ENCODE peak calls at places on chromosomes 4 and X, in seven cellular contexts. N, D, Z, H, C, I and V are unnamed samples.

GRCh38 chr4:95979961-95980876 is 140.3 kb downstream of the PDHA2 start:
- DNase-seq in H (no peak), C (no peak), Z (peak; percentile 56), N (no peak), I (no peak), D (no peak), V (no peak)

GRCh38 chr4:152972821-152973613 is 36.9 kb downstream of the FHDC1 start:
- DNase-seq in N (no peak), H (no peak), Z (no peak), D (no peak), I (no peak), C (no peak), V (no peak)

GRCh38 chrX:434946-435345 is 48.2 kb upstream of the PPP2R3B start:
- DNase-seq in H (no peak), I (no peak), D (no peak), Z (peak; percentile 27), C (no peak), N (no peak), V (no peak)

GRCh38 chrX:72253686-72254085 is 14.9 kb upstream of the ERCC6L start:
- DNase-seq in C (no peak), Z (no peak), H (no peak), N (no peak), I (no peak), D (no peak), V (no peak)

GRCh38 chrX:153595387-153595786 is 3.6 kb downstream of the CCNQ start:
- DNase-seq in D (no peak), H (no peak), N (no peak), Z (peak; percentile 28), C (no peak), I (no peak), V (no peak)

GRCh38 chr4:110633358-110634319 is 10.8 kb upstream of the PITX2 start:
- DNase-seq in I (no peak), N (no peak), C (no peak), D (no peak), H (no peak), Z (no peak), V (no peak)

GRCh38 chr4:105683038-105683437 is 25.5 kb downstream of the INTS12 start:
- DNase-seq in D (no peak), H (peak; percentile 76), N (peak; percentile 95), Z (no peak), C (no peak), I (no peak), V (no peak)

GRCh38 chr4:3767569-3768288 is 1.5 kb downstream of the ADRA2C start:
- DNase-seq in C (peak; percentile 72), H (peak; percentile 15), N (no peak), I (no peak), D (peak; percentile 52), Z (no peak), V (no peak)

GRCh38 chrX:153769158-153769864 is 5.3 kb downstream of the PLXNB3 start:
- DNase-seq in H (peak; percentile 5), Z (peak; percentile 65), N (no peak), I (no peak), D (no peak), C (peak; percentile 12), V (no peak)

GRCh38 chr4:157978680-157979361 is 194.0 kb downstream of the GASK1B start:
- DNase-seq in N (peak; percentile 26), D (peak; percentile 59), C (peak; percentile 56), Z (no peak), I (peak; percentile 23), H (peak; percentile 8), V (peak; percentile 21)

GRCh38 chr4:96145671-96146070 is 305.8 kb downstream of the PDHA2 start:
- DNase-seq in C (no peak), Z (no peak), N (no peak), I (no peak), D (no peak), H (no peak), V (no peak)

GRCh38 chrX:151700581-151700980 is 5.3 kb downstream of the PRRG3 start:
- DNase-seq in C (no peak), I (no peak), Z (no peak), H (no peak), N (no peak), D (no peak), V (no peak)

GRCh38 chrX:151699746-151700145 is 4.5 kb downstream of the PRRG3 start:
- DNase-seq in I (no peak), C (no peak), H (no peak), N (no peak), D (no peak), Z (no peak), V (no peak)

GRCh38 chrX:151701071-151701470 is 5.8 kb downstream of the PRRG3 start:
- DNase-seq in N (no peak), H (no peak), Z (no peak), C (no peak), I (no peak), D (no peak), V (no peak)

GRCh38 chrX:151697537-151697936 is 2.3 kb downstream of the PRRG3 start:
- DNase-seq in D (no peak), H (no peak), N (no peak), I (no peak), C (no peak), Z (peak; percentile 78), V (no peak)

GRCh38 chrX:151698485-151698884 is 3.2 kb downstream of the PRRG3 start:
- DNase-seq in C (no peak), N (no peak), H (no peak), I (no peak), D (no peak), Z (no peak), V (no peak)
- TF ChIP-seq EP300 in C (no peak), N (no peak), H (no peak), I (no peak), D (no peak), Z (no peak), V (no peak)

DNA sequence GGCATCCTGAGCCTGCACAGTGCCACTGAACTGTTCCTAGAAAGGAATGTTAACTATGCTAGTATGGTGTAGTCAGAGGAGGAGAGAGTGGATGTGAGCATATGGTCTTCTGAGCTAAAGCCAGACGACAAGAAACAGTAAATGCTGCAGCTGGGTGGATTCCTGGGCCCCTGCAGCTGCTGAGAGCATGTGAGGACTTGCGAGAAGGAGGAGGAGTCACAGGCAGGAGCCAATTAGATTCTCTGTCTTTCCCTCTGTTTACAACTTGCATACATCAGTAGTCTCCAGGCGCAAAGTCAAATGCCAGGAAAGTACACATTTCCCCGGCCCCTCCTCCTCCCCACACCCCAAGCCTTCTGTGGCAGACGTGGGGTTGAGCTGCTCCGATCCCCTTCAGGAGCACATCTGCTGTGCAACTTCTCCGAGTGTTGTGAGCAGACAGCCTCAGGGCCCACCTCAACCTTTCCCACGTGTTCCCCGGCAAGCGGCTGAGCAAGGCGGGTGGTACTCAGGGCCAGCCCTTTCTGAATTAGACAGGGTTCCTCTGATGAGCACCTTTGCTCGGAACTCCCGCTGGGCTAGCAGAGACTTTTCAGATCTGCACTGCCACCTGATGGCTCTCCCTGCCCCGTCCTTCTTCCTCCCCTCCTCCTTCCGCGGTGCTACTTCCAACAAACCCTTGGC is 108.7 kb upstream of the ATP6AP2 start:
- DNase-seq in Z (peak; percentile 68), N (peak; percentile 38), D (peak; percentile 10), I (no peak), C (peak; percentile 38), H (peak; percentile 37), V (peak; percentile 42)
- TF ChIP-seq CTCF in Z (no peak), N (no peak), D (no peak), I (peak; percentile 44), C (no peak), H (no peak), V (no peak)

GRCh38 chr4:13545394-13545808 is 1.1 kb upstream of the NKX3-2 start:
- DNase-seq in H (no peak), D (no peak), I (no peak), C (no peak), Z (no peak), N (no peak), V (no peak)

GRCh38 chr4:13547563-13548041 is 3.3 kb upstream of the NKX3-2 start:
- DNase-seq in I (no peak), C (peak; percentile 56), N (no peak), Z (peak; percentile 79), D (no peak), H (peak; percentile 25), V (no peak)

GRCh38 chr4:13544556-13545393 is 467 bp upstream of the NKX3-2 start:
- DNase-seq in C (peak; percentile 87), D (peak; percentile 73), N (peak; percentile 63), I (peak; percentile 91), H (peak; percentile 81), Z (peak; percentile 97), V (peak; percentile 55)

GRCh38 chr4:13546855-13547562 is 2.7 kb upstream of the NKX3-2 start:
- DNase-seq in N (no peak), Z (peak; percentile 82), D (no peak), H (peak; percentile 44), I (no peak), C (peak; percentile 54), V (no peak)

DNA sequence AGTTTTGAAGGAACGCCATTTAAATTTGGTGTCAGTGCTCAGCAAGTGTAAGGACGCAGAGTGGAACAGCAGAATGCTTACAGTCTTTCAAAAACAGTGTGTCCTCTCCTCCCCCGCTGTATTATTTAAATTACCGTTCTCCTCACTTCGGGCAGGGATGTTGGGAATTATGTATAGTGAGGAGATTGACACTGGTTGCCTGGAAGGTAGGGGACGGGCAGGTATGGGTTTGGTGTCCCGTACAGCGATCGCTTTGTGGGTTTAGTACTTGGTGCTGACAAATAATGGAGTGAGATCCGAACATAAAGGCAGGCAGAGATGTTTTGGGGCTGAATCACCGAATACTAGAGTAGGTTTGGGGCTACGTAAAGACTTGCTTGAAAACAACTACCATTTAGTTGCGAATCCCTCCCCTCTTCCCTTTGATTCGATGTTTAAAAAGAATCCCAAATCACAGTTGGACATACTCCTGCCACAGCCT is 2.1 kb upstream of the NKX3-2 start:
- DNase-seq in I (no peak), D (no peak), N (no peak), Z (no peak), C (peak; percentile 11), H (no peak), V (no peak)
- H3K4me3 ChIP-seq in I (peak overlapping the region; percentile 53), D (no peak overlapping the region), N (no peak overlapping the region), Z (peak overlapping the region; percentile 48), C (no peak overlapping the region), H (peak overlapping the region; percentile 43), V (no peak overlapping the region)

GRCh38 chr4:186132577-186133277 is 28.2 kb downstream of the FAM149A start:
- DNase-seq in Z (no peak), H (no peak), C (no peak), D (peak; percentile 40), I (peak; percentile 34), N (no peak), V (no peak)

GRCh38 chr4:186131935-186132334 is 27.4 kb downstream of the FAM149A start:
- DNase-seq in I (no peak), C (no peak), Z (no peak), D (no peak), H (no peak), N (no peak), V (no peak)

GRCh38 chr4:186137193-186137792 is 32.8 kb downstream of the FAM149A start:
- DNase-seq in D (peak; percentile 11), Z (no peak), I (no peak), C (peak; percentile 55), H (no peak), N (no peak), V (no peak)

GRCh38 chr4:186128842-186129241 is 24.3 kb downstream of the FAM149A start:
- DNase-seq in H (no peak), C (no peak), N (no peak), I (no peak), Z (no peak), D (no peak), V (no peak)

DNA sequence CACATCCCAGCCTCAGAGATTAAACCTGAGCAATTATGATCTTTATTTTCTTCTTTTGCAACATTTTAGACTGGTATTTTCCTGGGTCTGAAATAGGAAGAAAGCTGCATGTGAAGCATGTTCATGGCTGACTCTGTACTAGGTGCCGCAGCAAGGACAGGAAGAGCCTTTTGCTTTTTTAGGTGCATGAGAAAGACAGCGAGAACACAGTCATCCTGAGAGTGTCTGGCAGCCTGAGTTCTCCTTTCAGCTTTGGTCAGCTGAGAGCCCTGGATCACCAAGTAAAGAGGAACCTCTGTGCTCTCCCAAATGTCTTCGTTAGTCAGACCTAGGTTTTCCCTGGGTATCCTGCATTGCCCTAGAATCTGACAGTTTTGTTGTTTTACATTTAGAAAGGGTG is 29.8 kb downstream of the FAM149A start:
- DNase-seq in H (peak; percentile 20), Z (no peak), N (no peak), D (no peak), I (no peak), C (no peak), V (no peak)
- TF ChIP-seq EP300 in H (no peak), Z (no peak), N (no peak), D (no peak), I (no peak), C (no peak), V (no peak)